ENCODE peak calls at places on chromosomes 13 and 19, in five cellular contexts. T is fibroblast of lung, W is upper lobe of right lung, D is upper lobe of left lung, H is Peyer's patch. O is an unnamed sample.
A peak's percentile ranks its signal among the peaks of the same experiment; 100 is the strongest.

GRCh38 chr19:16514383-16515019 is 18.3 kb downstream of the C19orf44 start:
- DNase-seq in H (no peak), T (no peak), D (no peak), W (no peak), O (no peak)

GRCh38 chr19:48739400-48739825 is 997 bp downstream of the RASIP1 start:
- DNase-seq in H (no peak), T (no peak), D (no peak), W (no peak), O (no peak)

GRCh38 chr19:51012661-51013190 is 6.8 kb downstream of the KLK10 start:
- DNase-seq in D (no peak), W (no peak), H (no peak), T (no peak), O (peak; percentile 71)

GRCh38 chr13:105135852-105136251 is 1399.6 kb downstream of the EFNB2 start:
- DNase-seq in W (no peak), H (no peak), T (no peak), D (no peak), O (no peak)

GRCh38 chr13:43522788-43523187 is 264.0 kb downstream of the ENOX1 start:
- DNase-seq in T (peak; percentile 46), H (no peak), D (no peak), W (no peak), O (no peak)

GRCh38 chr13:36370108-36370429 is 23.9 kb upstream of the SPART start:
- DNase-seq in T (no peak), H (no peak), D (no peak), W (no peak), O (no peak)

GRCh38 chr13:34816118-34816517 is 126.0 kb upstream of the NBEA start:
- DNase-seq in T (no peak), W (no peak), H (no peak), D (no peak), O (no peak)

GRCh38 chr13:112242777-112243176 is 133.4 kb upstream of the SPACA7 start:
- DNase-seq in D (no peak), W (peak; percentile 8), H (no peak), T (no peak), O (no peak)

GRCh38 chr19:16303755-16304154 is 20.9 kb upstream of the KLF2 start:
- DNase-seq in W (no peak), H (no peak), D (no peak), T (no peak), O (no peak)

GRCh38 chr19:46967578-46968018 is 52.0 kb upstream of the NPAS1 start:
- DNase-seq in D (peak; percentile 46), T (no peak), W (peak; percentile 72), H (peak; percentile 81), O (no peak)

GRCh38 chr19:51460164-51460992 is 2.1 kb upstream of the SIGLEC8 start:
- DNase-seq in H (no peak), D (no peak), T (no peak), W (no peak), O (peak; percentile 20)

GRCh38 chr19:5147971-5148793 is 179.3 kb downstream of the KDM4B start:
- DNase-seq in D (no peak), T (no peak), W (peak; percentile 56), H (peak; percentile 46), O (no peak)

DNA sequence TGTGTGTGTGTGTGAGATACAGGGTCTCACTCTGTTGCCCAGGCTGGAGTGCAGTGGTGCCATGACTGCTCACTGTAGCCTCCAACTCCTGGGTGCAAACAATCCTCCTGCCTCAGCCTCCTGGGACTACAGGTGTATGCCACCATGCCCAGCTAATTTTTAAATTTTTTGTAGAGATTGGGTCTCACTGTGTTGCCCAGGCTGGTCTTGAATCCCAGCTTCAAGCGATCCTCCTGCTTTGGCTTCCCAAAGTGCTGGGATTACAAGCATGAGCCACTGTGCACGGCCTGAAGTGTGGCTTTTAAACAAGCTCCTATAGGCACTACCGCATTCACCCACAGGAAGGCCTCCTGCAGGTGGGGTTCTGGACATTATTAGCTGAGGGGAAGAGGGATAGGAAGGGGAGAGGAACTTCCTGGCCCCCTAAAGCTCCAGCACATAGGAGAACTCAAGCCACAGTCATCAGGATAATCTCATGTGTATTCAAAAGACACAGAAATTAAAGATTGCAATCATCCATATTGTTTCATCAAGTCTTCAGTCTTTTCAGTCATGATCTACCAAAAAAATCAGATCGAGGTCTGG is 24.8 kb upstream of the SLC46A3 start:
- DNase-seq in D (peak; percentile 7), T (no peak), H (no peak), W (no peak), O (no peak)
- H3K4me1 ChIP-seq in D (no peaks in the 10 kb centered on the region), T (no peaks in the 10 kb centered on the region), H (no peaks in the 10 kb centered on the region), W (no peaks in the 10 kb centered on the region), O (no peaks in the 10 kb centered on the region)

DNA sequence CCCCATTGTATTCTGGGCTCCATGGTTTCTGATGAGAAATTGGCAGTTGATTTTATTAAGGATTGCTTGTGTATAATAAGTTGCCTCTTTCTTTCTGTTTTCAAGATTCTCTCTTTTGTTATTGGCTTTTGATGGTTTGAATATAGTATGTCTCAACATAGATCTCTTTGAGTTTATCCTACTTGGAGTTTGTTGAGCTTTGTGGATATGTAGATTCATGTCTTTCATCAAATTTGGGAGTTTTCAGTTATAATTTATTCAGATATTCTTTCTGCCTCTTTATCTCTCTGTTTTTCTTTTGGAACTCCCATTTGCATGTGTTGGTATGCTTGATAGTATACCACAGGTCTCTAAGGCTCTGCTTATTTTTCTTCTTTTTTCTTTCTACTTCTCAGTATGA is 296.6 kb downstream of the ATP8A2 start:
- DNase-seq in D (no peak), H (no peak), W (no peak), T (no peak), O (no peak)
- H3K27ac ChIP-seq in D (no peak overlapping the region), H (no peak overlapping the region), W (no peak overlapping the region), T (no peak overlapping the region), O (no peak overlapping the region)

GRCh38 chr19:35716735-35716984 is 1.1 kb upstream of the KMT2B start:
- DNase-seq in W (no peak), T (no peak), D (no peak), H (no peak), O (no peak)
- H3K4me1 ChIP-seq in W (peaks cover 24% of the 10 kb centered on the region), T (peaks cover 9% of the 10 kb centered on the region), D (peaks cover 21% of the 10 kb centered on the region), H (peaks cover 9% of the 10 kb centered on the region), O (peaks cover 20% of the 10 kb centered on the region)

GRCh38 chr13:27406178-27406939 is 18.1 kb upstream of the GTF3A start:
- DNase-seq in D (no peak), W (no peak), H (no peak), T (peak; percentile 58), O (peak; percentile 62)
- H3K27ac ChIP-seq in D (no peak overlapping the region), W (no peak overlapping the region), H (no peak overlapping the region), T (no peak overlapping the region), O (no peak overlapping the region)

GRCh38 chr13:40261947-40262346 is 404.5 kb downstream of the FOXO1 start:
- DNase-seq in W (no peak), H (no peak), D (no peak), T (no peak), O (no peak)

GRCh38 chr13:40255551-40255950 is 410.9 kb downstream of the FOXO1 start:
- DNase-seq in T (no peak), H (no peak), D (no peak), W (no peak), O (no peak)

GRCh38 chr13:40259899-40260298 is 406.5 kb downstream of the FOXO1 start:
- DNase-seq in D (no peak), T (peak; percentile 44), H (no peak), W (no peak), O (no peak)

GRCh38 chr13:40261361-40261760 is 405.1 kb downstream of the FOXO1 start:
- DNase-seq in T (no peak), W (no peak), D (no peak), H (no peak), O (no peak)
- H3K4me1 ChIP-seq in T (no peaks in the 10 kb centered on the region), W (no peaks in the 10 kb centered on the region), D (no peaks in the 10 kb centered on the region), H (no peaks in the 10 kb centered on the region), O (no peaks in the 10 kb centered on the region)

DNA sequence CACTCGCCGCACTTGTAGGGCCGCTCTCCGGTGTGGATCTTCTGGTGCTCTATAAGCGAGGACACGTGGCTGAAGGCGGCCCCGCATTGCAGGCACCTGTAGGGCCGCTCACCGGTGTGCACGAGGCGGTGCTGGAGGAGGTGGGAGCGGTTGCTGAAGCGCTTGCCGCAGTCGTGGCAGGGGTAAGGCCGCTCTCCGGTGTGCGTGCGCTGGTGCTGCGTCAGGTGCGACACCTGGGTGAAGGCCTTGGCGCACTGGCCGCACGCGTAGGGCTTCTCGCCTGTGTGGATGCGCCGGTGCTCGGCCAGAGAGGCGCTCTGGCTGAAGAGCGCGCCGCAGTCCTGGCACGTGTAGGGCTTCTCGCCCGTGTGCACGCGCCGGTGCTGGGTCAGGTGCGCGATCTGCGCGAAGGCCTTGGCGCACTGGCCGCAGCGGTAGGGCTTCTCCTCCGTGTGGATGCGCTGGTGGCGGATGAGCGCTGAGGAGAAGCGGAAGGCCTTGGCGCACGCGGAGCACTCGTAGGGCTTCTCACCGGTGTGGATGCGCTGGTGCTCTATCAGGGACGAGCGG is 7.5 kb downstream of the ZNF835 start:
- DNase-seq in D (no peak), H (no peak), W (peak; percentile 54), T (no peak), O (no peak)
- H3K27ac ChIP-seq in D (no peak overlapping the region), H (no peak overlapping the region), W (no peak overlapping the region), T (no peak overlapping the region), O (no peak overlapping the region)

GRCh38 chr13:47433461-47434005 is 536.7 kb upstream of the HTR2A start:
- DNase-seq in W (no peak), D (no peak), T (peak; percentile 12), H (no peak), O (peak; percentile 40)

DNA sequence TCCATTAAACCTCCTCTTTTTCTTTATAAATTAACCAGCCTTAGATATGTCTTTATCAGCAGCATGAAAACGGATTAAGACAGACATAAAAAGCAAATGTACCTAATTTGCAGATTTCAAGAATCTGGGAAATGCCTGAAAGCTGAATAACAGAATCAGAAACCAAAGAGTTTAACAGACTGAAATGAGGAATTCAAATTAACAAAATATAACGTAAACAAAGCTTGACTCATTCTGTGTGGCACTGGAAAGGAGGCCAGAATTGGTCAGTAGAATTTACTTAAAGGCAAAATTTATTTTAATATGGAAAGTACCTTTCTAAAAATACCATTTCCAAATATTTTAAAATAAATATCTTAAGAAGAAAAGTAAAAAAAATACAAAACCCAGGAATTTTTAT is 540.6 kb upstream of the HTR2A start:
- DNase-seq in T (peak; percentile 84), W (no peak), H (no peak), D (no peak), O (no peak)
- H3K4me1 ChIP-seq in T (no peaks in the 10 kb centered on the region), W (no peaks in the 10 kb centered on the region), H (no peaks in the 10 kb centered on the region), D (no peaks in the 10 kb centered on the region), O (no peaks in the 10 kb centered on the region)

GRCh38 chr19:7988307-7988706 is 17.1 kb downstream of the ELAVL1 start:
- DNase-seq in T (no peak), H (no peak), D (no peak), W (no peak), O (peak; percentile 80)
- H3K27ac ChIP-seq in T (no peak overlapping the region), H (no peak overlapping the region), D (peak overlapping the region; percentile 58), W (peak overlapping the region; percentile 74), O (peak overlapping the region; percentile 100)

DNA sequence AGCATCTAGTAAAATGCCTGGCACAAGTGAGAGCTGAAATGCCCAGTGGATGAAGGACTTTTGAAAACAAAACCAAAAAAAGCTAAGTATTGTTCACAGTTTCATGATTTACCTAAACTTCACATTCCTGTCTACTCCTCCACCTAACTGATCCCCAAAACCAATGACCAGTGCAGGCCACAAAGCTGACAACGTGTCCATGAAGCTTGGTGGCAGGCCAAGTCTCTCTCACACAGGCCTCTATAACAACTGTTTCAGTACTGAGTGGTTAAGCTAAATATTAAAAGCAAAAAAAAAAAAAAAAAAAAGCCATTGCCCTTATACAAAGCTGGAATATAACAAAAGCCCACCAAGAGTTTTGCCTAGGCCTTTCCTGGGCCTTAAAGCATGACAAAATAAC is 36.4 kb downstream of the STK24 start:
- DNase-seq in T (no peak), D (no peak), H (no peak), W (no peak), O (no peak)
- H3K4me1 ChIP-seq in T (peaks cover 30% of the 10 kb centered on the region), D (peaks cover 69% of the 10 kb centered on the region), H (peaks cover 24% of the 10 kb centered on the region), W (peaks cover 65% of the 10 kb centered on the region), O (peaks cover 18% of the 10 kb centered on the region)

O was measured in PC-3.